ENCODE peak calls at places on chromosomes 3 and 15, in six cellular contexts. One of them, this sample, is unnamed.

GRCh38 chr15:69919816-69920215 is 177.9 kb downstream of the TLE3 start:
- DNase-seq in heart left ventricle: no peak
- DNase-seq in GM04504: no peak
- DNase-seq in T-helper 9 cell: no peak
- DNase-seq in NCI-H146: peak
- DNase-seq in tibial artery: peak
- DNase-seq in this sample: peak

GRCh38 chr3:73235768-73236167 is 174.3 kb downstream of the EBLN2 start:
- DNase-seq in T-helper 9 cell: no peak
- DNase-seq in tibial artery: no peak
- DNase-seq in GM04504: no peak
- DNase-seq in heart left ventricle: no peak
- DNase-seq in NCI-H146: no peak
- DNase-seq in this sample: peak

GRCh38 chr3:57768595-57768994 is 12.5 kb downstream of the SLMAP start:
- DNase-seq in GM04504: no peak
- DNase-seq in tibial artery: no peak
- DNase-seq in T-helper 9 cell: no peak
- DNase-seq in heart left ventricle: no peak
- DNase-seq in NCI-H146: no peak
- DNase-seq in this sample: no peak

GRCh38 chr15:91561371-91562100 is 292.0 kb upstream of the SLCO3A1 start:
- DNase-seq in tibial artery: no peak
- DNase-seq in NCI-H146: no peak
- DNase-seq in heart left ventricle: peak
- DNase-seq in T-helper 9 cell: no peak
- DNase-seq in GM04504: peak
- DNase-seq in this sample: no peak

GRCh38 chr3:156246939-156247725 is 126.8 kb downstream of the KCNAB1 start:
- DNase-seq in NCI-H146: no peak
- DNase-seq in GM04504: peak
- DNase-seq in heart left ventricle: no peak
- DNase-seq in T-helper 9 cell: no peak
- DNase-seq in tibial artery: no peak
- DNase-seq in this sample: no peak

GRCh38 chr3:102089904-102090492 is 240.7 kb downstream of the NFKBIZ start:
- DNase-seq in heart left ventricle: no peak
- DNase-seq in T-helper 9 cell: no peak
- DNase-seq in NCI-H146: no peak
- DNase-seq in GM04504: peak
- DNase-seq in tibial artery: no peak
- DNase-seq in this sample: no peak

GRCh38 chr15:75171408-75171807 is 30.3 kb upstream of the C15orf39 start:
- DNase-seq in T-helper 9 cell: no peak
- DNase-seq in tibial artery: no peak
- DNase-seq in heart left ventricle: no peak
- DNase-seq in NCI-H146: no peak
- DNase-seq in GM04504: peak
- DNase-seq in this sample: no peak

GRCh38 chr3:48222616-48223513 is at the start of gene CAMP:
- DNase-seq in tibial artery: peak
- DNase-seq in T-helper 9 cell: no peak
- DNase-seq in heart left ventricle: peak
- DNase-seq in GM04504: no peak
- DNase-seq in NCI-H146: peak
- DNase-seq in this sample: peak

This sample was measured in NCI-H69.